ENCODE peak calls at places on chromosomes 12 and 14, in four cellular contexts. One of them, this sample, is unnamed. For H3K36me3 and H3K4me1, the result is how much of the 10 kb centered on the place peaks cover.

GRCh38 chr12:62943779-62944395 is 8.9 kb upstream of the PPM1H start:
- DNase-seq in astrocyte: no peak
- DNase-seq in lower lobe of right lung: no peak
- DNase-seq in body of pancreas: no peak
- DNase-seq in this sample: no peak

GRCh38 chr12:13275366-13275765 is 78.8 kb downstream of the EMP1 start:
- DNase-seq in astrocyte: no peak
- DNase-seq in lower lobe of right lung: no peak
- DNase-seq in body of pancreas: no peak
- DNase-seq in this sample: no peak

GRCh38 chr12:41101821-41102220 is 86.3 kb upstream of the PDZRN4 start:
- DNase-seq in astrocyte: no peak
- DNase-seq in lower lobe of right lung: no peak
- DNase-seq in body of pancreas: no peak
- DNase-seq in this sample: no peak

GRCh38 chr14:86279405-86279804 is 749.5 kb downstream of the FLRT2 start:
- DNase-seq in astrocyte: no peak
- DNase-seq in lower lobe of right lung: no peak
- DNase-seq in body of pancreas: no peak
- DNase-seq in this sample: no peak

GRCh38 chr12:8028267-8028666 is 4.2 kb upstream of the FOXJ2 start:
- DNase-seq in astrocyte: no peak
- DNase-seq in lower lobe of right lung: no peak
- DNase-seq in body of pancreas: no peak
- DNase-seq in this sample: no peak

GRCh38 chr14:24011051-24011450 is 22.3 kb downstream of the DHRS4L2 start:
- DNase-seq in astrocyte: no peak
- DNase-seq in lower lobe of right lung: no peak
- DNase-seq in body of pancreas: no peak
- DNase-seq in this sample: no peak

GRCh38 chr14:72253503-72253902 is 321.3 kb downstream of the RGS6 start:
- DNase-seq in astrocyte: no peak
- DNase-seq in lower lobe of right lung: no peak
- DNase-seq in body of pancreas: no peak
- DNase-seq in this sample: no peak

GRCh38 chr12:5083955-5084849 is 40.5 kb downstream of the KCNA5 start:
- DNase-seq in astrocyte: peak
- DNase-seq in lower lobe of right lung: no peak
- DNase-seq in body of pancreas: peak
- DNase-seq in this sample: peak

GRCh38 chr12:100715976-100716657 is 78.5 kb upstream of the ANO4 start:
- DNase-seq in astrocyte: no peak
- DNase-seq in lower lobe of right lung: no peak
- DNase-seq in body of pancreas: no peak
- DNase-seq in this sample: no peak

GRCh38 chr12:87329076-87329863 is 699.9 kb downstream of the C12orf50 start:
- DNase-seq in astrocyte: no peak
- DNase-seq in lower lobe of right lung: no peak
- DNase-seq in body of pancreas: no peak
- DNase-seq in this sample: no peak

GRCh38 chr12:5010130-5010529 is 33.5 kb upstream of the KCNA5 start:
- DNase-seq in astrocyte: no peak
- DNase-seq in lower lobe of right lung: no peak
- DNase-seq in body of pancreas: no peak
- DNase-seq in this sample: no peak

GRCh38 chr12:94644141-94644575 is 6.2 kb downstream of the TMCC3 start:
- DNase-seq in astrocyte: peak
- DNase-seq in lower lobe of right lung: peak
- DNase-seq in body of pancreas: peak
- DNase-seq in this sample: no peak

GRCh38 chr14:36346052-36346451 is 25.6 kb upstream of the MBIP start:
- DNase-seq in astrocyte: no peak
- DNase-seq in lower lobe of right lung: no peak
- DNase-seq in body of pancreas: no peak
- DNase-seq in this sample: no peak

GRCh38 chr14:22549981-22550670 is 38.9 kb downstream of the DAD1 start:
- DNase-seq in astrocyte: peak
- DNase-seq in lower lobe of right lung: no peak
- DNase-seq in body of pancreas: no peak
- DNase-seq in this sample: no peak

GRCh38 chr14:30855345-30856037 is 18.9 kb upstream of the COCH start:
- DNase-seq in astrocyte: no peak
- DNase-seq in lower lobe of right lung: no peak
- DNase-seq in body of pancreas: no peak
- DNase-seq in this sample: peak

GRCh38 chr14:20454359-20454644 is 310 bp downstream of the OSGEP start:
- DNase-seq in astrocyte: peak
- DNase-seq in lower lobe of right lung: no peak
- DNase-seq in body of pancreas: peak
- DNase-seq in this sample: peak

GRCh38 chr14:66509874-66510273 is 1.9 kb downstream of the GPHN start:
- DNase-seq in astrocyte: no peak
- DNase-seq in lower lobe of right lung: no peak
- DNase-seq in body of pancreas: no peak
- DNase-seq in this sample: no peak

GRCh38 chr12:128644664-128645296 is 179.0 kb downstream of the SLC15A4 start:
- DNase-seq in astrocyte: no peak
- DNase-seq in lower lobe of right lung: no peak
- DNase-seq in body of pancreas: peak
- DNase-seq in this sample: peak

GRCh38 chr14:93927746-93928145 is 602 bp downstream of the FAM181A start:
- DNase-seq in astrocyte: no peak
- DNase-seq in lower lobe of right lung: no peak
- DNase-seq in body of pancreas: no peak
- DNase-seq in this sample: no peak

GRCh38 chr12:124509676-124510300 is 57.6 kb downstream of the NCOR2 start:
- DNase-seq in astrocyte: peak
- DNase-seq in lower lobe of right lung: no peak
- DNase-seq in body of pancreas: peak
- DNase-seq in this sample: no peak

GRCh38 chr14:60721331-60722162 is 2.6 kb downstream of the SIX4 start:
- DNase-seq in astrocyte: peak
- DNase-seq in lower lobe of right lung: peak
- DNase-seq in body of pancreas: peak
- DNase-seq in this sample: peak

GRCh38 chr12:131097247-131098177 is 143.8 kb downstream of the ADGRD1 start:
- DNase-seq in astrocyte: no peak
- DNase-seq in lower lobe of right lung: peak
- DNase-seq in body of pancreas: no peak
- DNase-seq in this sample: no peak

GRCh38 chr14:104109731-104110361 is 24.3 kb downstream of the ASPG start:
- DNase-seq in astrocyte: no peak
- DNase-seq in lower lobe of right lung: peak
- DNase-seq in body of pancreas: no peak
- DNase-seq in this sample: no peak

GRCh38 chr12:52310622-52311281 is 10.4 kb downstream of the KRT83 start:
- DNase-seq in astrocyte: no peak
- DNase-seq in lower lobe of right lung: no peak
- DNase-seq in body of pancreas: no peak
- DNase-seq in this sample: no peak

GRCh38 chr12:71551529-71551928 is 111.9 kb downstream of the LGR5 start:
- DNase-seq in astrocyte: peak
- DNase-seq in lower lobe of right lung: no peak
- DNase-seq in body of pancreas: no peak
- DNase-seq in this sample: no peak

GRCh38 chr12:16756833-16757552 is 151.0 kb upstream of the LMO3 start:
- DNase-seq in astrocyte: no peak
- DNase-seq in lower lobe of right lung: no peak
- DNase-seq in body of pancreas: no peak
- DNase-seq in this sample: no peak

GRCh38 chr12:6465467-6466183 is 4.9 kb downstream of the VAMP1 start:
- DNase-seq in astrocyte: peak
- DNase-seq in lower lobe of right lung: no peak
- DNase-seq in body of pancreas: peak
- DNase-seq in this sample: peak

GRCh38 chr12:46266869-46267617 is 1.8 kb downstream of the SLC38A1 start:
- DNase-seq in astrocyte: peak
- DNase-seq in lower lobe of right lung: peak
- DNase-seq in body of pancreas: peak
- DNase-seq in this sample: peak

GRCh38 chr14:49975286-49975685 is 82.4 kb downstream of the ARF6 start:
- DNase-seq in astrocyte: peak
- DNase-seq in lower lobe of right lung: no peak
- DNase-seq in body of pancreas: no peak
- DNase-seq in this sample: peak

GRCh38 chr12:34016361-34016760 is 5.9 kb upstream of the ALG10 start:
- DNase-seq in astrocyte: no peak
- DNase-seq in lower lobe of right lung: no peak
- DNase-seq in body of pancreas: no peak
- DNase-seq in this sample: no peak

GRCh38 chr14:81394739-81395138 is 5.4 kb downstream of the STON2 start:
- DNase-seq in astrocyte: no peak
- DNase-seq in lower lobe of right lung: no peak
- DNase-seq in body of pancreas: no peak
- DNase-seq in this sample: no peak
- H3K36me3 ChIP-seq in astrocyte: under half
- H3K36me3 ChIP-seq in lower lobe of right lung: under half
- H3K36me3 ChIP-seq in body of pancreas: under half
- H3K36me3 ChIP-seq in this sample: under half

GRCh38 chr12:49091836-49092085 is 2.8 kb downstream of the DHH start:
- DNase-seq in astrocyte: no peak
- DNase-seq in lower lobe of right lung: no peak
- DNase-seq in body of pancreas: no peak
- DNase-seq in this sample: no peak
- H3K4me1 ChIP-seq in astrocyte: under half
- H3K4me1 ChIP-seq in lower lobe of right lung: half or more
- H3K4me1 ChIP-seq in body of pancreas: half or more
- H3K4me1 ChIP-seq in this sample: under half

GRCh38 chr12:120183211-120183631 is 11.3 kb downstream of the GCN1 start:
- DNase-seq in astrocyte: peak
- DNase-seq in lower lobe of right lung: no peak
- DNase-seq in body of pancreas: no peak
- DNase-seq in this sample: no peak
- H3K36me3 ChIP-seq in astrocyte: half or more
- H3K36me3 ChIP-seq in lower lobe of right lung: half or more
- H3K36me3 ChIP-seq in body of pancreas: under half
- H3K36me3 ChIP-seq in this sample: under half

DNA sequence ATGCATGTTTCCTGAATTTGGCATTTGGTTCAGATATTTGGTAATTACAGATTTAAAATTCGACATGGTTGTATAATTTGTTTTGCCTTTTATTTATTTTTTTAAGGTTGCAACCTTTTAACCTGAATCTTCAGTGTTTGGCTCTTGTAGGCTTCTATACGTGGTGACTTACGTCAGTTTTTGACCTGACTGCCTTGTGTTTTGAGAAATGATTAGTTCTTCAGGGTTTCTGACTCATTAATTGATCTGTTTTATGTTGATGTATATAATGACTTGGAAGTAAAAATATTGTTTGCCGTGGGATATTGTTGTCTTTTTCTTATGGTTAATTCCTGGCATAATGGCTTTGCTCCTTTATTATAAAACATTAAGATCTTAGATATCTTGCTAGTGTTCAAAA is 2.4 kb downstream of the RASSF8 start:
- DNase-seq in astrocyte: no peak
- DNase-seq in lower lobe of right lung: no peak
- DNase-seq in body of pancreas: no peak
- DNase-seq in this sample: no peak
- H3K4me1 ChIP-seq in astrocyte: under half
- H3K4me1 ChIP-seq in lower lobe of right lung: under half
- H3K4me1 ChIP-seq in body of pancreas: under half
- H3K4me1 ChIP-seq in this sample: under half

DNA sequence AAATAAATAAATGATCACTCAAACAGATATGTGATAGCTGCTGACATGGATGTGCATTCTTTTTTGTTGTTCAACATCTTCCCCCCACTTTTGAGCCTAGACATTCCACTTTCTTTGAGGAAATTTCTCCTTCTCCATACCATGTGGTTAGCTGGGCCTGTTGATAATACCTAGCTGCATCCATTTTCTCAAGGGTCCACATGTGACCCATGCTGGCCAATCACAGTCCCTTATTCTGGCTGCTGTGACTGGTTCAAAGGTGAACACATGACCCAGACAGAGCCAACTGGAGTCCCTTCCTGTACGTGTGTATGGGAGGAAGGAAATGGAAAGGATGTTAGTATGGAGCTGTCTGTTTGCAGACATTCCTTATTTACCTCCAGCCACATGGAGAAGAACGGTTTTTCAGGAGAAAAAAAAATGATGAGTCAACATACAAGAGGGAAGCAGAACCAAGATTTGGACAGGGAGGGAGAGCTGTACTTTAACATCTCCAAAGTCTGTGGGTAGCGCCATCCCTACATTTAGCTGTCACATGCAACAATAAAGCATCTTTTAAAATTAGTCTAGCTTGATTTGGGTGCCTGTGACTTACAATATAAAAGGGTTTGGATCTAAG is 391.7 kb upstream of the TBX3 start:
- DNase-seq in astrocyte: no peak
- DNase-seq in lower lobe of right lung: no peak
- DNase-seq in body of pancreas: no peak
- DNase-seq in this sample: no peak
- H3K36me3 ChIP-seq in astrocyte: under half
- H3K36me3 ChIP-seq in lower lobe of right lung: under half
- H3K36me3 ChIP-seq in body of pancreas: under half
- H3K36me3 ChIP-seq in this sample: under half

This sample was measured in small intestine.